ENCODE peak calls at places on chromosome 11, in seven cellular contexts. One of them, this sample, is unnamed.

GRCh38 chr11:37774441-37774840 is 1176.4 kb upstream of the RAG2 start:
- DNase-seq in uterus: no peak
- DNase-seq in AG09319: no peak
- DNase-seq in activated B cell treated with CpG ODN at 0.5 μM for 24 hours: no peak
- DNase-seq in CD4-positive, alpha-beta T cell: no peak
- DNase-seq in psoas muscle: no peak
- DNase-seq in fibroblast of villous mesenchyme: no peak
- DNase-seq in this sample: no peak

GRCh38 chr11:2567026-2567671 is 122.3 kb downstream of the KCNQ1 start:
- DNase-seq in CD4-positive, alpha-beta T cell: no peak
- DNase-seq in psoas muscle: peak; percentile 3
- DNase-seq in activated B cell treated with CpG ODN at 0.5 μM for 24 hours: no peak
- DNase-seq in uterus: no peak
- DNase-seq in fibroblast of villous mesenchyme: no peak
- DNase-seq in AG09319: no peak
- DNase-seq in this sample: no peak

GRCh38 chr11:87125257-87125656 is 87.5 kb downstream of the TMEM135 start:
- DNase-seq in psoas muscle: no peak
- DNase-seq in activated B cell treated with CpG ODN at 0.5 μM for 24 hours: no peak
- DNase-seq in fibroblast of villous mesenchyme: peak; percentile 54
- DNase-seq in uterus: no peak
- DNase-seq in AG09319: no peak
- DNase-seq in CD4-positive, alpha-beta T cell: no peak
- DNase-seq in this sample: no peak

GRCh38 chr11:117807482-117808272 is 10.7 kb upstream of the DSCAML1 start:
- DNase-seq in CD4-positive, alpha-beta T cell: peak; percentile 55
- DNase-seq in psoas muscle: peak; percentile 74
- DNase-seq in fibroblast of villous mesenchyme: peak; percentile 57
- DNase-seq in uterus: peak; percentile 86
- DNase-seq in AG09319: peak; percentile 31
- DNase-seq in activated B cell treated with CpG ODN at 0.5 μM for 24 hours: peak; percentile 73
- DNase-seq in this sample: peak; percentile 64

GRCh38 chr11:2447253-2447950 is 2.6 kb downstream of the KCNQ1 start:
- DNase-seq in CD4-positive, alpha-beta T cell: no peak
- DNase-seq in fibroblast of villous mesenchyme: no peak
- DNase-seq in AG09319: no peak
- DNase-seq in psoas muscle: no peak
- DNase-seq in activated B cell treated with CpG ODN at 0.5 μM for 24 hours: no peak
- DNase-seq in uterus: no peak
- DNase-seq in this sample: no peak

GRCh38 chr11:6677018-6677417 is 6.1 kb downstream of the MRPL17 start:
- DNase-seq in AG09319: no peak
- DNase-seq in psoas muscle: no peak
- DNase-seq in fibroblast of villous mesenchyme: no peak
- DNase-seq in activated B cell treated with CpG ODN at 0.5 μM for 24 hours: no peak
- DNase-seq in CD4-positive, alpha-beta T cell: no peak
- DNase-seq in uterus: no peak
- DNase-seq in this sample: no peak

GRCh38 chr11:110787680-110788079 is 75.4 kb upstream of the ARHGAP20 start:
- DNase-seq in uterus: no peak
- DNase-seq in psoas muscle: no peak
- DNase-seq in activated B cell treated with CpG ODN at 0.5 μM for 24 hours: no peak
- DNase-seq in CD4-positive, alpha-beta T cell: no peak
- DNase-seq in AG09319: no peak
- DNase-seq in fibroblast of villous mesenchyme: no peak
- DNase-seq in this sample: no peak

GRCh38 chr11:33248416-33248957 is 8.7 kb upstream of the HIPK3 start:
- DNase-seq in psoas muscle: no peak
- DNase-seq in AG09319: no peak
- DNase-seq in activated B cell treated with CpG ODN at 0.5 μM for 24 hours: no peak
- DNase-seq in CD4-positive, alpha-beta T cell: no peak
- DNase-seq in fibroblast of villous mesenchyme: peak; percentile 30
- DNase-seq in uterus: no peak
- DNase-seq in this sample: no peak

GRCh38 chr11:86172894-86173293 is 71.7 kb upstream of the EED start:
- DNase-seq in CD4-positive, alpha-beta T cell: no peak
- DNase-seq in uterus: no peak
- DNase-seq in activated B cell treated with CpG ODN at 0.5 μM for 24 hours: no peak
- DNase-seq in fibroblast of villous mesenchyme: no peak
- DNase-seq in AG09319: no peak
- DNase-seq in psoas muscle: no peak
- DNase-seq in this sample: no peak

GRCh38 chr11:65429724-65430405 is 7.3 kb downstream of the NEAT1 start:
- DNase-seq in psoas muscle: peak; percentile 72
- DNase-seq in uterus: peak; percentile 64
- DNase-seq in activated B cell treated with CpG ODN at 0.5 μM for 24 hours: no peak
- DNase-seq in fibroblast of villous mesenchyme: peak; percentile 88
- DNase-seq in AG09319: peak; percentile 79
- DNase-seq in CD4-positive, alpha-beta T cell: no peak
- DNase-seq in this sample: no peak

GRCh38 chr11:4569075-4569474 is 12.5 kb upstream of the OR52I2 start:
- DNase-seq in AG09319: no peak
- DNase-seq in psoas muscle: no peak
- DNase-seq in CD4-positive, alpha-beta T cell: no peak
- DNase-seq in activated B cell treated with CpG ODN at 0.5 μM for 24 hours: no peak
- DNase-seq in fibroblast of villous mesenchyme: no peak
- DNase-seq in uterus: no peak
- DNase-seq in this sample: no peak

GRCh38 chr11:134276396-134277175 is 407 bp downstream of the GLB1L3 start:
- DNase-seq in uterus: no peak
- DNase-seq in activated B cell treated with CpG ODN at 0.5 μM for 24 hours: no peak
- DNase-seq in psoas muscle: no peak
- DNase-seq in AG09319: no peak
- DNase-seq in fibroblast of villous mesenchyme: no peak
- DNase-seq in CD4-positive, alpha-beta T cell: no peak
- DNase-seq in this sample: no peak

GRCh38 chr11:12801976-12802375 is 127.8 kb downstream of the TEAD1 start:
- DNase-seq in uterus: no peak
- DNase-seq in fibroblast of villous mesenchyme: no peak
- DNase-seq in CD4-positive, alpha-beta T cell: no peak
- DNase-seq in activated B cell treated with CpG ODN at 0.5 μM for 24 hours: no peak
- DNase-seq in psoas muscle: no peak
- DNase-seq in AG09319: no peak
- DNase-seq in this sample: no peak

GRCh38 chr11:68677432-68677831 is 6.9 kb upstream of the GAL start:
- DNase-seq in fibroblast of villous mesenchyme: peak; percentile 62
- DNase-seq in activated B cell treated with CpG ODN at 0.5 μM for 24 hours: no peak
- DNase-seq in AG09319: peak; percentile 3
- DNase-seq in uterus: no peak
- DNase-seq in CD4-positive, alpha-beta T cell: no peak
- DNase-seq in psoas muscle: peak; percentile 53
- DNase-seq in this sample: no peak

GRCh38 chr11:77130763-77131513 is 2.9 kb downstream of the MYO7A start:
- DNase-seq in psoas muscle: peak; percentile 54
- DNase-seq in fibroblast of villous mesenchyme: peak; percentile 41
- DNase-seq in uterus: no peak
- DNase-seq in CD4-positive, alpha-beta T cell: no peak
- DNase-seq in AG09319: peak; percentile 22
- DNase-seq in activated B cell treated with CpG ODN at 0.5 μM for 24 hours: no peak
- DNase-seq in this sample: no peak

GRCh38 chr11:18731427-18731826 is 5.4 kb upstream of the IGSF22 start:
- DNase-seq in fibroblast of villous mesenchyme: no peak
- DNase-seq in psoas muscle: no peak
- DNase-seq in uterus: no peak
- DNase-seq in activated B cell treated with CpG ODN at 0.5 μM for 24 hours: no peak
- DNase-seq in AG09319: no peak
- DNase-seq in CD4-positive, alpha-beta T cell: no peak
- DNase-seq in this sample: no peak

GRCh38 chr11:57403176-57404147 is 13.0 kb upstream of the PRG2 start:
- DNase-seq in activated B cell treated with CpG ODN at 0.5 μM for 24 hours: no peak
- DNase-seq in uterus: no peak
- DNase-seq in psoas muscle: no peak
- DNase-seq in fibroblast of villous mesenchyme: no peak
- DNase-seq in CD4-positive, alpha-beta T cell: no peak
- DNase-seq in AG09319: no peak
- DNase-seq in this sample: no peak

GRCh38 chr11:133619973-133620372 is 87.7 kb upstream of the OPCML start:
- DNase-seq in psoas muscle: no peak
- DNase-seq in uterus: no peak
- DNase-seq in CD4-positive, alpha-beta T cell: no peak
- DNase-seq in AG09319: no peak
- DNase-seq in activated B cell treated with CpG ODN at 0.5 μM for 24 hours: no peak
- DNase-seq in fibroblast of villous mesenchyme: no peak
- DNase-seq in this sample: no peak

GRCh38 chr11:65471410-65471762 is 27.5 kb upstream of the MALAT1 start:
- DNase-seq in AG09319: no peak
- DNase-seq in psoas muscle: peak; percentile 85
- DNase-seq in uterus: peak; percentile 84
- DNase-seq in fibroblast of villous mesenchyme: peak; percentile 89
- DNase-seq in activated B cell treated with CpG ODN at 0.5 μM for 24 hours: no peak
- DNase-seq in CD4-positive, alpha-beta T cell: no peak
- DNase-seq in this sample: peak; percentile 27

DNA sequence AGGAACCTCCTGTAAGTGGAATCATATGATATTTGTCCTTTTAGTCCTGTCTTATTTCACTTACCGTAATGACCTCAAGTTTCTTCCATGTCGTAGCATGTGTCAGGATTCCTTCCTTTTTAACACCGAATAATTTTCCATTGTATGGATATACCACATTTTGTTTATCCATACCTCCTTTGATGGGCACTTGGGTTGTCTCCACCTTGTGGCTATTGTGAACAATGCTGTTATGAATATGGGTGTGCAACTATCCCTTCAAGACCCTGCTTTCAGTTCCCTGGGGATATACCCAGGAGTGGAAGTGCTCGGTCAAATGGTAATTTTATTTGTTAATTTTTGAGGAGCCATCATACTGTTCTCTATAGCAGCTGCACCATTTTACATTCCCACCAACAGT is 244.9 kb upstream of the BLID start:
- DNase-seq in activated B cell treated with CpG ODN at 0.5 μM for 24 hours: no peak
- DNase-seq in CD4-positive, alpha-beta T cell: no peak
- DNase-seq in fibroblast of villous mesenchyme: no peak
- DNase-seq in psoas muscle: no peak
- DNase-seq in uterus: no peak
- DNase-seq in AG09319: no peak
- DNase-seq in this sample: no peak
- TF ChIP-seq CTCF in activated B cell treated with CpG ODN at 0.5 μM for 24 hours: no peak
- TF ChIP-seq CTCF in CD4-positive, alpha-beta T cell: no peak
- TF ChIP-seq CTCF in fibroblast of villous mesenchyme: peak; percentile 23
- TF ChIP-seq CTCF in psoas muscle: peak; percentile 17
- TF ChIP-seq CTCF in uterus: no peak
- TF ChIP-seq CTCF in AG09319: no peak
- TF ChIP-seq CTCF in this sample: no peak

GRCh38 chr11:119975561-119976152 is 162.3 kb downstream of the TRIM29 start:
- DNase-seq in fibroblast of villous mesenchyme: no peak
- DNase-seq in CD4-positive, alpha-beta T cell: no peak
- DNase-seq in activated B cell treated with CpG ODN at 0.5 μM for 24 hours: no peak
- DNase-seq in uterus: no peak
- DNase-seq in AG09319: no peak
- DNase-seq in psoas muscle: no peak
- DNase-seq in this sample: no peak

GRCh38 chr11:119976805-119977583 is 160.9 kb downstream of the TRIM29 start:
- DNase-seq in uterus: no peak
- DNase-seq in AG09319: no peak
- DNase-seq in CD4-positive, alpha-beta T cell: no peak
- DNase-seq in fibroblast of villous mesenchyme: no peak
- DNase-seq in activated B cell treated with CpG ODN at 0.5 μM for 24 hours: no peak
- DNase-seq in psoas muscle: no peak
- DNase-seq in this sample: no peak

GRCh38 chr11:119977881-119978280 is 160.0 kb downstream of the TRIM29 start:
- DNase-seq in CD4-positive, alpha-beta T cell: no peak
- DNase-seq in AG09319: no peak
- DNase-seq in fibroblast of villous mesenchyme: no peak
- DNase-seq in uterus: no peak
- DNase-seq in activated B cell treated with CpG ODN at 0.5 μM for 24 hours: no peak
- DNase-seq in psoas muscle: no peak
- DNase-seq in this sample: no peak

GRCh38 chr11:119979716-119980115 is 158.2 kb downstream of the TRIM29 start:
- DNase-seq in psoas muscle: no peak
- DNase-seq in activated B cell treated with CpG ODN at 0.5 μM for 24 hours: no peak
- DNase-seq in fibroblast of villous mesenchyme: no peak
- DNase-seq in AG09319: no peak
- DNase-seq in uterus: no peak
- DNase-seq in CD4-positive, alpha-beta T cell: no peak
- DNase-seq in this sample: no peak

DNA sequence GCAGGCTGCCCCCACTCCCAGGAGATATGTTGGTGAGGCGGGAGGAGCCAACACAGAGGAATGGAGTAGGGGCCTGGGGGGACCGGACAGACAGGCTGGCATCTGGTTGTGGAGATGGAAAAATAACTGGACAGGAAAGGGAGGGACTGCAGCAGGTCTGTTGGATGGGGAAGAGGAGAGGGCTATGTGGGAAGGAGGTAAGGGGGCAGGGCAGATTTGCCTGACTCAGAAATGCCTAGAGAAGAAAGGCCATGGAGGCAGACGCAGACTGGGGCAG is 160.4 kb downstream of the TRIM29 start:
- DNase-seq in CD4-positive, alpha-beta T cell: no peak
- DNase-seq in AG09319: no peak
- DNase-seq in activated B cell treated with CpG ODN at 0.5 μM for 24 hours: no peak
- DNase-seq in uterus: no peak
- DNase-seq in psoas muscle: no peak
- DNase-seq in fibroblast of villous mesenchyme: no peak
- DNase-seq in this sample: no peak
- TF ChIP-seq CTCF in CD4-positive, alpha-beta T cell: no peak
- TF ChIP-seq CTCF in AG09319: no peak
- TF ChIP-seq CTCF in activated B cell treated with CpG ODN at 0.5 μM for 24 hours: no peak
- TF ChIP-seq CTCF in uterus: no peak
- TF ChIP-seq CTCF in psoas muscle: no peak
- TF ChIP-seq CTCF in fibroblast of villous mesenchyme: no peak
- TF ChIP-seq CTCF in this sample: no peak

DNA sequence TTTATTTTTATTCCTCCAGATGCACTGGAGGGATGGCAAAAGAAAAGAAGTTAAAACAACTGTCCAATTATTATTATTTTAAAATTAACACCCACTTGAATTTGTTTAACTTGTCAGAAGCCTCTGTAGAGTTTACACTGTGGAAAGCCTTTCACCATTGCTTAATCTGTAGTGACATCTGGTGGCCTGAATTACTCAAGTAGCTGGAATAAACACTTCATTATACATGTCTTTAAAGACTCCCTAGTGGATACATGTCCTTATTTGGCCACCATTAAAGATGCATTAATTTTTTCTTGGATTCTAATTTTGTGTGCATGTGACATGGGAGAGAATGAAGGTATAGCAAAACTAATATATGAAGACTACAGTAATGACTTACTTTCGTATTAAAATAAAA is 1496.5 kb downstream of the FAM181B start:
- DNase-seq in uterus: no peak
- DNase-seq in psoas muscle: no peak
- DNase-seq in CD4-positive, alpha-beta T cell: no peak
- DNase-seq in activated B cell treated with CpG ODN at 0.5 μM for 24 hours: no peak
- DNase-seq in AG09319: no peak
- DNase-seq in fibroblast of villous mesenchyme: peak; percentile 22
- DNase-seq in this sample: no peak
- TF ChIP-seq CTCF in uterus: peak; percentile 14
- TF ChIP-seq CTCF in psoas muscle: peak; percentile 27
- TF ChIP-seq CTCF in CD4-positive, alpha-beta T cell: no peak
- TF ChIP-seq CTCF in activated B cell treated with CpG ODN at 0.5 μM for 24 hours: no peak
- TF ChIP-seq CTCF in AG09319: no peak
- TF ChIP-seq CTCF in fibroblast of villous mesenchyme: no peak
- TF ChIP-seq CTCF in this sample: peak; percentile 80

DNA sequence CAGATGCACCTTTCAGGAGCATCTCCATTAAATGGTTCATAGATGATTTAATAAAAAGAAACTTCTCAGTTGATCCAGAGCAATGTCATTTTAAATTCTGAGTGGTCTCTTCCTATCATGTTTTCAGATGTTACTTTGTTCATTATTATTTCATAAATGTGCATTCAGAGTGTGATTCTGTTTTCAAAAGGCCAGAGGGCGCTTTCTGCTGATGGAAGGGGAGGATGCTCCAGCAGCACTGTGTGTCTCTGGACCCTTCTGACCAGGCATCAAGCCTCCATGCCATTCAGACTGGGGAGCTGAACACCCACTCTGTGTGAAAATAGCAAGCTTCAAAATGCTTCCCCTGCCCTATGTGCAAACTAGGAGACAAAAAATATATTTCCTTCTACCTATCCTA is 23.9 kb upstream of the CRTAM start:
- DNase-seq in uterus: no peak
- DNase-seq in psoas muscle: no peak
- DNase-seq in AG09319: no peak
- DNase-seq in fibroblast of villous mesenchyme: no peak
- DNase-seq in CD4-positive, alpha-beta T cell: no peak
- DNase-seq in activated B cell treated with CpG ODN at 0.5 μM for 24 hours: no peak
- DNase-seq in this sample: no peak
- TF ChIP-seq CTCF in uterus: no peak
- TF ChIP-seq CTCF in psoas muscle: no peak
- TF ChIP-seq CTCF in AG09319: no peak
- TF ChIP-seq CTCF in fibroblast of villous mesenchyme: peak; percentile 32
- TF ChIP-seq CTCF in CD4-positive, alpha-beta T cell: no peak
- TF ChIP-seq CTCF in activated B cell treated with CpG ODN at 0.5 μM for 24 hours: no peak
- TF ChIP-seq CTCF in this sample: peak; percentile 17

This sample was measured in progenitor cell of endocrine pancreas.